ENCODE peak calls at places on chromosomes 3 and 15, in ten cellular contexts. C, G, A, O, U, K, M, Z, T and R are unnamed samples.

GRCh38 chr3:155334897-155335883 is 41.7 kb upstream of the STRIT1 start:
- DNase-seq in C (peak), G (peak), A (peak), O (no peak), U (no peak), K (no peak), M (no peak), Z (peak), T (no peak), R (no peak)

GRCh38 chr3:124765197-124765596 is 34.9 kb downstream of the UMPS start:
- DNase-seq in C (no peak), G (no peak), A (no peak), O (no peak), U (no peak), K (no peak), M (no peak), Z (no peak), T (no peak), R (no peak)

GRCh38 chr3:192928720-192929119 is 11.1 kb upstream of the MB21D2 start:
- DNase-seq in C (no peak), G (no peak), A (no peak), O (no peak), U (no peak), K (no peak), M (no peak), Z (no peak), T (no peak), R (no peak)

GRCh38 chr15:99438222-99438592 is 127.6 kb upstream of the MEF2A start:
- DNase-seq in C (no peak), G (no peak), A (no peak), O (no peak), U (no peak), K (no peak), M (no peak), Z (no peak), T (peak), R (no peak)

GRCh38 chr3:51371943-51372557 is 13.0 kb upstream of the MANF start:
- DNase-seq in C (peak), G (peak), A (peak), O (peak), U (peak), K (peak), M (peak), Z (peak), T (no peak), R (peak)

GRCh38 chr3:58117561-58118305 is 93.0 kb downstream of the DNASE1L3 start:
- DNase-seq in C (no peak), G (no peak), A (peak), O (peak), U (no peak), K (no peak), M (no peak), Z (peak), T (peak), R (peak)

GRCh38 chr3:188108703-188109412 is 45.1 kb upstream of the LPP start:
- DNase-seq in C (no peak), G (no peak), A (no peak), O (no peak), U (no peak), K (no peak), M (no peak), Z (no peak), T (no peak), R (no peak)

GRCh38 chr15:75397494-75397893 is 29.1 kb upstream of the MAN2C1 start:
- DNase-seq in C (no peak), G (no peak), A (no peak), O (peak), U (no peak), K (no peak), M (no peak), Z (no peak), T (no peak), R (peak)

GRCh38 chr3:72375237-72376154 is 472.7 kb downstream of the SHQ1 start:
- DNase-seq in C (peak), G (peak), A (no peak), O (no peak), U (no peak), K (no peak), M (no peak), Z (no peak), T (no peak), R (no peak)

GRCh38 chr15:48112242-48112641 is 8.5 kb upstream of the SLC24A5 start:
- DNase-seq in C (peak), G (peak), A (no peak), O (peak), U (peak), K (no peak), M (peak), Z (peak), T (no peak), R (peak)

GRCh38 chr3:105836533-105836932 is 32.3 kb downstream of the CBLB start:
- DNase-seq in C (no peak), G (peak), A (no peak), O (peak), U (peak), K (no peak), M (no peak), Z (peak), T (no peak), R (peak)

GRCh38 chr15:63189955-63190691 is 717 bp downstream of the RAB8B start:
- DNase-seq in C (peak), G (no peak), A (no peak), O (no peak), U (peak), K (no peak), M (no peak), Z (no peak), T (no peak), R (no peak)

GRCh38 chr15:67833504-67834248 is 6.2 kb downstream of the RNU6-1 start:
- DNase-seq in C (peak), G (peak), A (peak), O (no peak), U (peak), K (no peak), M (peak), Z (peak), T (no peak), R (peak)

GRCh38 chr15:78082106-78082742 is 4.7 kb upstream of the TBC1D2B start:
- DNase-seq in C (peak), G (no peak), A (no peak), O (peak), U (peak), K (no peak), M (no peak), Z (no peak), T (no peak), R (peak)

GRCh38 chr3:96347289-96347688 is 467.1 kb upstream of the EPHA6 start:
- DNase-seq in C (no peak), G (no peak), A (no peak), O (no peak), U (no peak), K (no peak), M (no peak), Z (no peak), T (no peak), R (no peak)

DNA sequence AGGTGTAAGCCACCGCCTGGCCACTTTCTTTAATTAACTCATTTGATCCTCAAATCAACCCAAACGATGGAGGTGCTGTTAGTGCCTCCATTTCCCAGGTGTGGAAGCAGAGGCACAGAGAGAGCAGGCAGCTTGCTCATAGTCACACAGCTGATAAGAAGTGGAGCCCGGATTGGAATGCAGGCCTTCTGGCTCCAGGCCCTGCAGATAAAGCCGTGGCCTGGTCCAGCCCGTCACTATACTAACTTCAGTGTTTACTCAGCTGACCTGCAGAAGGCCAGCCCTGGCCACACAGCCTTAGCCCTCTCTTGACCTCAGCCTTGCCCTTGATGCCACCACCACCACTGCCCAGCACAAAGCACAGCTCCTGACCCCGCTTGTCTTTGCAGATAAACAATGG is 116.7 kb downstream of the NUP210 start:
- DNase-seq in C (no peak), G (no peak), A (peak), O (no peak), U (no peak), K (no peak), M (no peak), Z (no peak), T (no peak), R (no peak)
- H3K4me3 ChIP-seq in C (no peak), G (no peak), A (no peak), O (no peak), U (no peak), K (no peak), M (no peak), Z (no peak), T (no peak), R (no peak)

GRCh38 chr3:185084883-185085282 is 68.0 kb downstream of the C3orf70 start:
- DNase-seq in C (no peak), G (no peak), A (no peak), O (peak), U (no peak), K (no peak), M (no peak), Z (no peak), T (no peak), R (peak)
- TF ChIP-seq CTCF in C (no peak), G (no peak), A (no peak), O (no peak), U (no peak), K (no peak), M (no peak), Z (no peak), T (no peak), R (peak)

GRCh38 chr3:38275658-38276057 is 6.4 kb upstream of the SLC22A14 start:
- DNase-seq in C (no peak), G (no peak), A (no peak), O (no peak), U (no peak), K (no peak), M (no peak), Z (no peak), T (no peak), R (no peak)
- H3K4me3 ChIP-seq in C (no peak), G (no peak), A (no peak), O (no peak), U (no peak), K (no peak), M (no peak), Z (no peak), T (no peak), R (no peak)

DNA sequence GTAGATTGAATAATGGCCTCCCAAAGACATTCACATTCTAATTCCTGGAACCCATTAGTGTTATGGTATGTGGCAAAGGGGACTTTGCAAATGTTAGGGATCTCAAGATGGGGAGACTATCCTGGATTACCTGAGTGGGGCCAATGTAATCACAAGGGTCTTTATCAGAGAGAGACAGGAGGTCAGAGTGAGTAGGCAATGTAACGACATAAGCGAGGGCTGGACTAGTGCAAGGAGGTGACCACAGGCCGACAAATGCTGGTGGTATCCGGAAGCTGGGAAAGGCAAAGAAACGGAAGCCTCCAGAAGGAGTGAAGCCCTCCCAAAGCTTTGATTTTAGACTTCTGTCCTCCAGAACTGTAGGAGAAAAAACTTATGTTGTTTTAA is 26.5 kb upstream of the AQP9 start:
- DNase-seq in C (no peak), G (no peak), A (no peak), O (no peak), U (no peak), K (no peak), M (no peak), Z (no peak), T (no peak), R (no peak)
- TF ChIP-seq CTCF in C (no peak), G (no peak), A (no peak), O (no peak), U (no peak), K (no peak), M (no peak), Z (no peak), T (no peak), R (no peak)

DNA sequence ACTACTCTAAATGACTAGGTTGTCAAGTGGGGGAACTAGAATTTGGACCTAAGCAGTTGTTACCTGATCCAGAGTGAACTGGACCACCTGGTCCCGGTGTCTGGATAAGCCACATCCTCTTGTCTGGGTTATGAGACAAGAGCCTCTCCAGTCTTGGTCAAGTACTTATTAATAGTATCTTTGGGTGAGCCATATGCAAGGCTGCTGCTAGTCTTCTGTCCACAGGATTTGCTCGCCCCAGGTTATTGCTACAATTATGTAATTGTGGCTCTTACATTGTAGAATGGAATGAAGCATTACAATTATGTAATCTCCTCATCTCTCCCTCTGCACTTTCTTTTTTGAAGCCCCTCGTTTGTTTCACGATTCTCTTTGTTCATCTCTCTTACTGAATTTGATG is 24.0 kb upstream of the AGBL1 start:
- DNase-seq in C (no peak), G (no peak), A (no peak), O (no peak), U (no peak), K (no peak), M (no peak), Z (no peak), T (no peak), R (no peak)
- H3K4me3 ChIP-seq in C (no peak), G (no peak), A (no peak), O (no peak), U (no peak), K (no peak), M (no peak), Z (no peak), T (no peak), R (no peak)

DNA sequence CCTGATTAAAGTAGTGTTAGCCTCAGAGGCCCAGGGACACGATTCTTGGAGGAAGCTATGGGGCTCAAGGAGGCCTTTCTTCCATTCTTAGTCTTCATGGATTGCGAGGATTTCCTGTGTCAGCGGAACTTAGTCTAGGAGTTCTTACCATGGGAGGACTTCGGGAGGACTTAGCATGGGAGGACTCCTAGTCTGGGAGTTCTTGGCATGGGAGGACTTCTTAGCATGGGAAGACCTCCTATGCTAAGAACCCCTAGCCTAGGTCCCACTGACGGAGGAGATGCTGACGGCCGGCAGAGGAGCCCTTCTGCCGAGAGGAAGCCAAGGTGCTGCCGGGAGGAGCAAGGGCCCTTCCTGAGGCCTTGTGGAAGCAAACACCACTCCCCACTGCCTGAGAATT is 35.6 kb upstream of the LDHAL6B start:
- DNase-seq in C (no peak), G (no peak), A (no peak), O (no peak), U (no peak), K (no peak), M (no peak), Z (no peak), T (no peak), R (no peak)
- TF ChIP-seq CTCF in C (no peak), G (no peak), A (no peak), O (no peak), U (no peak), K (no peak), M (no peak), Z (no peak), T (no peak), R (no peak)